ENCODE peak calls at places on chromosome 17, in four cellular contexts. J is NCI-H510A; M is GM23338; R is naive thymus-derived CD8-positive, alpha-beta T cell. Z is an unnamed sample.

GRCh38 chr17:29073520-29073919 is 30.6 kb downstream of the PIPOX start:
- DNase-seq in J (no peak), M (no peak), R (no peak), Z (no peak)

GRCh38 chr17:5630434-5630833 is 46.1 kb upstream of the NLRP1 start:
- DNase-seq in J (no peak), M (no peak), R (no peak), Z (no peak)

GRCh38 chr17:21285164-21286065 is 904 bp downstream of the MAP2K3 start:
- DNase-seq in J (no peak), M (no peak), R (no peak), Z (no peak)

GRCh38 chr17:76635659-76636360 is 7.7 kb downstream of the ST6GALNAC1 start:
- DNase-seq in J (no peak), M (no peak), R (no peak), Z (no peak)

GRCh38 chr17:13727441-13728171 is 125.9 kb upstream of the HS3ST3A1 start:
- DNase-seq in J (no peak), M (no peak), R (no peak), Z (no peak)

GRCh38 chr17:34710226-34710625 is 130.8 kb downstream of the TMEM132E start:
- DNase-seq in J (no peak), M (no peak), R (no peak), Z (no peak)

GRCh38 chr17:14784997-14785696 is 480.0 kb downstream of the PMP22 start:
- DNase-seq in J (no peak), M (peak; percentile 13), R (peak; percentile 29), Z (no peak)

GRCh38 chr17:68399638-68400403 is 57.5 kb downstream of the WIPI1 start:
- DNase-seq in J (no peak), M (no peak), R (no peak), Z (no peak)

GRCh38 chr17:58046230-58047094 is 36.8 kb upstream of the DYNLL2 start:
- DNase-seq in J (no peak), M (peak; percentile 63), R (no peak), Z (no peak)

GRCh38 chr17:18917506-18918032 is 34.4 kb upstream of the SLC5A10 start:
- DNase-seq in J (no peak), M (no peak), R (no peak), Z (no peak)

GRCh38 chr17:38748329-38749221 is at the start of gene PCGF2:
- DNase-seq in J (peak; percentile 88), M (peak; percentile 98), R (no peak), Z (peak; percentile 56)

GRCh38 chr17:4716081-4716480 is 5.6 kb downstream of the ARRB2 start:
- DNase-seq in J (no peak), M (no peak), R (no peak), Z (no peak)

GRCh38 chr17:30000001-30000754 is 58.7 kb downstream of the EFCAB5 start:
- DNase-seq in J (no peak), M (no peak), R (no peak), Z (no peak)

GRCh38 chr17:73706858-73707257 is 62.6 kb upstream of the SDK2 start:
- DNase-seq in J (no peak), M (no peak), R (no peak), Z (no peak)

GRCh38 chr17:73678999-73679398 is 34.8 kb upstream of the SDK2 start:
- DNase-seq in J (no peak), M (no peak), R (no peak), Z (no peak)

GRCh38 chr17:28920191-28920590 is 17.3 kb upstream of the DHRS13 start:
- DNase-seq in J (no peak), M (no peak), R (no peak), Z (no peak)

GRCh38 chr17:16415031-16415924 is at the start of gene TRPV2:
- DNase-seq in J (no peak), M (peak; percentile 80), R (peak; percentile 41), Z (no peak)